ENCODE peak calls at places on chromosomes 5 and 9, in seven cellular contexts. M, Y, G, W, V, B and Z are unnamed samples.

GRCh38 chr5:176781638-176782570 is 28.5 kb upstream of the UNC5A start:
- DNase-seq in M (no peak), Y (no peak), G (no peak), W (no peak), V (no peak), B (no peak), Z (no peak)

GRCh38 chr5:3161672-3162071 is 410.2 kb upstream of the IRX2 start:
- DNase-seq in M (no peak), Y (no peak), G (no peak), W (no peak), V (no peak), B (no peak), Z (no peak)

GRCh38 chr9:16368425-16369087 is 501.9 kb downstream of the BNC2 start:
- DNase-seq in M (peak), Y (no peak), G (no peak), W (no peak), V (no peak), B (no peak), Z (peak)

GRCh38 chr5:7876867-7877266 is 7.9 kb downstream of the MTRR start:
- DNase-seq in M (peak), Y (no peak), G (no peak), W (peak), V (no peak), B (no peak), Z (peak)

GRCh38 chr9:117247271-117247670 is 167.6 kb downstream of the ASTN2 start:
- DNase-seq in M (peak), Y (no peak), G (no peak), W (no peak), V (no peak), B (no peak), Z (peak)

GRCh38 chr5:151961557-151961956 is 36.9 kb upstream of the GLRA1 start:
- DNase-seq in M (peak), Y (no peak), G (no peak), W (no peak), V (no peak), B (no peak), Z (no peak)

GRCh38 chr5:137320056-137321045 is 178.8 kb downstream of the SPOCK1 start:
- DNase-seq in M (peak), Y (peak), G (no peak), W (peak), V (no peak), B (peak), Z (peak)

GRCh38 chr5:139982157-139982974 is 60.7 kb downstream of the NRG2 start:
- DNase-seq in M (no peak), Y (peak), G (no peak), W (no peak), V (no peak), B (no peak), Z (peak)

GRCh38 chr5:68369436-68370125 is 154.0 kb downstream of the PIK3R1 start:
- DNase-seq in M (no peak), Y (no peak), G (no peak), W (no peak), V (no peak), B (peak), Z (no peak)